ENCODE peak calls at places on chromosomes 1 and 21, in six cellular contexts. W is endothelial cell, U is A673, M is ovary, Y is astrocyte, E is HepG2. G is an unnamed sample.

GRCh38 chr21:43921602-43921978 is 56.6 kb downstream of the AGPAT3 start:
- DNase-seq in E (peak; percentile 64), U (no peak), Y (no peak), M (no peak), W (no peak), G (no peak)

GRCh38 chr1:74964508-74964907 is 169.7 kb upstream of the LHX8 start:
- DNase-seq in Y (no peak), M (no peak), W (no peak), E (no peak), U (peak; percentile 63), G (peak; percentile 2)

GRCh38 chr1:147892216-147892615 is 10.4 kb upstream of the GJA8 start:
- DNase-seq in E (no peak), M (no peak), Y (no peak), U (no peak), W (no peak), G (no peak)

GRCh38 chr1:184734972-184735371 is 19.7 kb downstream of the EDEM3 start:
- DNase-seq in M (no peak), W (no peak), E (no peak), U (no peak), Y (no peak), G (no peak)

GRCh38 chr21:27190601-27191000 is 223.7 kb upstream of the ADAMTS5 start:
- DNase-seq in M (no peak), W (no peak), Y (peak; percentile 57), U (no peak), E (no peak), G (no peak)

GRCh38 chr21:42524341-42525227 is 10.9 kb downstream of the SLC37A1 start:
- DNase-seq in Y (peak; percentile 56), U (no peak), W (no peak), E (peak; percentile 9), M (peak; percentile 82), G (peak; percentile 71)

GRCh38 chr1:186722711-186723309 is 42.6 kb upstream of the PTGS2 start:
- DNase-seq in M (no peak), U (peak; percentile 78), E (peak; percentile 37), W (peak; percentile 45), Y (no peak), G (no peak)

GRCh38 chr21:31744162-31744800 is 12.4 kb upstream of the SCAF4 start:
- DNase-seq in W (no peak), U (no peak), M (no peak), Y (no peak), E (no peak), G (no peak)

GRCh38 chr1:70667771-70668170 is 256.7 kb downstream of the CTH start:
- DNase-seq in U (peak; percentile 27), E (no peak), Y (no peak), W (no peak), M (no peak), G (no peak)

GRCh38 chr1:3777647-3778589 is 5.4 kb downstream of the SMIM1 start:
- DNase-seq in U (no peak), M (no peak), E (no peak), Y (no peak), W (no peak), G (peak; percentile 19)

GRCh38 chr1:206589206-206589605 is 23.1 kb downstream of the EIF2D start:
- DNase-seq in W (no peak), M (peak; percentile 55), E (no peak), U (no peak), Y (peak; percentile 95), G (no peak)

GRCh38 chr21:14072761-14073535 is 137.8 kb downstream of the LIPI start:
- DNase-seq in W (no peak), M (no peak), Y (no peak), U (no peak), E (no peak), G (no peak)

GRCh38 chr1:31239653-31240241 is at the start of gene NKAIN1:
- DNase-seq in M (no peak), E (no peak), U (peak; percentile 18), W (peak; percentile 45), Y (peak; percentile 22), G (no peak)

GRCh38 chr1:7388141-7388487 is 383.0 kb upstream of the VAMP3 start:
- DNase-seq in Y (no peak), E (no peak), U (no peak), M (peak; percentile 71), W (no peak), G (no peak)

GRCh38 chr1:87331319-87332269 is 2.9 kb downstream of the LMO4 start:
- DNase-seq in M (peak; percentile 80), Y (peak; percentile 63), E (peak; percentile 55), U (peak; percentile 78), W (peak; percentile 77), G (peak; percentile 80)

GRCh38 chr21:34827445-34828235 is 158.8 kb downstream of the CLIC6 start:
- DNase-seq in E (no peak), W (no peak), U (no peak), Y (no peak), M (no peak), G (no peak)

GRCh38 chr21:41952568-41953248 is 1.1 kb downstream of the C2CD2 start:
- DNase-seq in W (no peak), M (no peak), E (no peak), Y (no peak), U (no peak), G (peak; percentile 50)

GRCh38 chr1:17027403-17027802 is 15.7 kb upstream of the ATP13A2 start:
- DNase-seq in U (no peak), Y (no peak), M (no peak), E (no peak), W (no peak), G (no peak)

GRCh38 chr1:225917536-225917935 is 6.5 kb downstream of the PYCR2 start:
- DNase-seq in M (no peak), E (no peak), U (no peak), W (no peak), Y (peak; percentile 31), G (no peak)

GRCh38 chr1:178267646-178268094 is 173.8 kb downstream of the RASAL2 start:
- DNase-seq in W (peak; percentile 21), Y (peak; percentile 57), E (no peak), M (no peak), U (no peak), G (no peak)

GRCh38 chr1:217059401-217059800 is 336.2 kb upstream of the ESRRG start:
- DNase-seq in Y (no peak), E (no peak), W (no peak), M (no peak), U (no peak), G (no peak)

GRCh38 chr1:25825605-25826004 is 5.9 kb downstream of the MTFR1L start:
- DNase-seq in U (no peak), W (no peak), Y (no peak), M (no peak), E (peak; percentile 58), G (no peak)

GRCh38 chr1:154759793-154760192 is 110.3 kb downstream of the KCNN3 start:
- DNase-seq in W (no peak), M (no peak), E (no peak), Y (no peak), U (no peak), G (no peak)

GRCh38 chr1:220927442-220927841 is 48.2 kb downstream of the HLX start:
- DNase-seq in U (no peak), M (no peak), W (no peak), E (no peak), Y (no peak), G (no peak)

GRCh38 chr1:29706936-29707335 is 470.6 kb downstream of the PTPRU start:
- DNase-seq in M (no peak), E (no peak), U (peak; percentile 94), W (peak; percentile 67), Y (peak; percentile 41), G (no peak)
- TF ChIP-seq CTCF in M (no peak), E (peak; percentile 34), U (peak; percentile 81), W (peak; percentile 32), Y (no peak), G (no peak)

GRCh38 chr1:47228644-47229030 is 3.4 kb downstream of the TAL1 start:
- DNase-seq in E (no peak), U (no peak), M (no peak), W (peak; percentile 47), Y (no peak), G (no peak)
- TF ChIP-seq CTCF in E (no peak), U (no peak), M (no peak), W (no peak), Y (no peak), G (no peak)

DNA sequence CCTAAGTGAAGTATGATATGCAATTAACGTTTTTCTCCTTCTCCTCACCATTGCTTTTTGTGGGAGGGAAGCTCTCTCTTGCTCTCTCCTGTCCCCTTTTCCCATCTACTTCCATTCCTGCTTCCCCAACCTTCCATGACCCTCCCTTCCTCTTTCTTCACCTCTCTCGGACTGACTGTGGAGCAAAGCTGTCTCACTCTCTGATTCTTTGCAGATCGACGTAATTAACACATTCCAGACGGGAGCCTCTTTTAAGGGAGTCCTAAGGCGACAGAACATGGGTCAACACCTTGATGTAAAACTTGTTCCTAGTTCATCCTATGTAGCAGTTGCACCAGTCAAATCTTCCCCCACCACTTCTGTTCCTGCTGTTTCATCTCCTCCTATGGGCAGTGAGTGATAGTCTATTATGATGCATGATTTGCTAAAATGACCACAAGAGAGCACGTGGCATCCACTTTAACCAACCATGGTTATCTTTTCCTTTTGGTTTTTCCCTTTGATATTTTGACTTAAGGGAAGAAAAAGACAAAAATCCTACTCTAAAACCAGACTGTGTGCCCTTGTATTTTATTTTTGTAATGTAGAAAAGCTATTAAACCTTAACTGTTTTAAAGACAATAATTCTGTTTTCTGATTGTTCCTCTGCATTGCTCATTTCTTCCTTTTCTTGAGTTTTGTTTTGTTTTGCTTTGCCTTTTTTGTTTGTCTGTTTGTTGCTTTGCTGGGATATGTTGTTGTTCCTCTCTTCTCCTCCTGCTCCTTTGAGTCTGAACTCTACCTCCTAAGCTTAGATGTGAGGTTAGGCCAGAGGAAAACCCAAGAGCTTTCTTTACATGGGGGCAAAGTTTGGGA is 31.7 kb upstream of the LAX1 start:
- DNase-seq in W (no peak), U (no peak), E (no peak), M (no peak), Y (no peak), G (no peak)
- TF ChIP-seq CTCF in W (no peak), U (no peak), E (no peak), M (no peak), Y (no peak), G (no peak)

GRCh38 chr1:55140546-55140983 is 74.6 kb downstream of the USP24 start:
- DNase-seq in M (peak; percentile 40), U (peak; percentile 89), W (peak; percentile 72), Y (peak; percentile 86), E (peak; percentile 65), G (no peak)

GRCh38 chr1:55144886-55145285 is 70.3 kb downstream of the USP24 start:
- DNase-seq in U (no peak), Y (no peak), E (no peak), W (no peak), M (no peak), G (no peak)

GRCh38 chr1:55146781-55147180 is 68.4 kb downstream of the USP24 start:
- DNase-seq in W (no peak), U (peak; percentile 27), E (no peak), Y (no peak), M (no peak), G (no peak)

GRCh38 chr1:55141295-55141893 is 73.8 kb downstream of the USP24 start:
- DNase-seq in Y (no peak), M (no peak), U (no peak), W (no peak), E (no peak), G (no peak)

GRCh38 chr1:55143686-55144085 is 71.5 kb downstream of the USP24 start:
- DNase-seq in U (no peak), Y (no peak), W (no peak), E (peak; percentile 56), M (no peak), G (no peak)
- TF ChIP-seq CTCF in U (no peak), Y (no peak), W (no peak), E (peak; percentile 42), M (no peak), G (no peak)